ENCODE peak calls at places on chromosomes 3 and 15, in four cellular contexts. T is vagina, K is Panc1, O is neural progenitor cell. L is an unnamed sample.

GRCh38 chr3:177452487-177452886 is 255.2 kb upstream of the TBL1XR1 start:
- DNase-seq in O (no peak), K (no peak), T (no peak), L (peak)

GRCh38 chr15:60649845-60650548 is 171.1 kb upstream of the ICE2 start:
- DNase-seq in K (no peak), O (no peak), T (no peak), L (peak)

GRCh38 chr15:40771242-40771641 is 1.5 kb downstream of the C15orf62 start:
- DNase-seq in K (no peak), T (no peak), O (no peak), L (no peak)

GRCh38 chr3:30664884-30665283 is 58.5 kb downstream of the TGFBR2 start:
- DNase-seq in T (no peak), K (no peak), O (no peak), L (no peak)

GRCh38 chr3:43105224-43105596 is 669 bp downstream of the POMGNT2 start:
- DNase-seq in K (no peak), T (no peak), O (no peak), L (no peak)

GRCh38 chr3:114519415-114519814 is 225.6 kb downstream of the TIGIT start:
- DNase-seq in O (peak), K (no peak), T (no peak), L (peak)

GRCh38 chr3:5806192-5806591 is 618.7 kb downstream of the EDEM1 start:
- DNase-seq in K (no peak), O (peak), T (no peak), L (no peak)

GRCh38 chr3:139299261-139300132 is 44.3 kb upstream of the MRPS22 start:
- DNase-seq in T (no peak), O (no peak), K (no peak), L (peak)

GRCh38 chr3:105728913-105729312 is 139.9 kb downstream of the CBLB start:
- DNase-seq in K (no peak), O (no peak), T (no peak), L (peak)

GRCh38 chr3:97996988-97997387 is 24.8 kb upstream of the RIOX2 start:
- DNase-seq in O (no peak), K (no peak), T (no peak), L (no peak)

GRCh38 chr3:10563396-10563795 is 58.0 kb upstream of the ATP2B2 start:
- DNase-seq in T (no peak), K (no peak), O (no peak), L (no peak)

DNA sequence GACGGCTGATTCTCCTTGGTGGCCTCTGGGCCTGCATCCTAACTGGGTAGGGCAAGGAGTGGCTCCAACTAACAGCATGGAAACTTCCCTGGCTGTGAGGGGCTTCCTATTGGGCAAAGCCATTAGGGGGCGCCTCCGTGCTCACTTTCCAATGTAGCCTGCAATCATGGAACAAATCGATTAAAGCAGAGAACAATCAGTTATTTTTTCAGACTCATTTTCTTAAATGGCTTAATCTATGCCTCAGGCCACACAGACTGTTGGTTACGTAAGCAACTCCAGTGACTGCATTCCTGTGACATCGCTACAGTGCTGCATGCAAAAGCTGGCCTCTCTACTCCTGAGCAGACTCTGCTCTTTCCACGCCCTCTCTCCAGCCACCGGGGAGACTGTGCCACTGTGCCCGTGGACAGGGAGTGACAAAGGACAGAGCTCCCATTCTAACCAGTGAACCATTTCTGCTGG is 278.9 kb downstream of the KLF13 start:
- DNase-seq in T (no peak), O (peak), K (no peak), L (peak)
- TF ChIP-seq CTCF in T (no peak), O (peak), K (peak), L (no peak)

GRCh38 chr3:129654126-129654525 is 47.6 kb upstream of the PLXND1 start:
- DNase-seq in T (no peak), K (no peak), O (no peak), L (peak)

GRCh38 chr3:129653019-129653418 is 46.5 kb upstream of the PLXND1 start:
- DNase-seq in K (no peak), T (no peak), O (no peak), L (no peak)

GRCh38 chr3:129656659-129657247 is 50.3 kb upstream of the PLXND1 start:
- DNase-seq in K (no peak), O (no peak), T (no peak), L (no peak)

GRCh38 chr3:129657261-129658046 is 51.0 kb upstream of the PLXND1 start:
- DNase-seq in O (no peak), K (no peak), T (no peak), L (peak)

DNA sequence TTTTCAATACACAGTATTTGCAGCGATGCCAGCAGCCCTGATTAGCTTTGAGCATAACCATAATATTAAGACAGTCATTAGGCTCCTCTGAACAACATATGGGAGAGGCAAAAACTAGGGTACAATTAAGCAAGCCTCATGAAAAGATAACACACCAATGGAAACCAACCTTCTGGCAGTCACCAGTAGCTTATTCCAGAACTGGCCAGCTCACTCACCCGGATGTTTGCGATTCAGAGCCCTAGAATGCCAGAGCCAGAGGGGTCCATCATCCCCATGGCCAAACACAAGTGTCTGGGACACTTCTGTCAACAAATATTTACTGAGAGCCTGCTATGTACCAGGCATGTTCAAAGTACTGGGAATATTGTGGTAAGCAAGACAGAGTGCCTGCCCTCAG is 48.9 kb upstream of the PLXND1 start:
- DNase-seq in T (no peak), K (no peak), O (no peak), L (no peak)
- H3K4me3 ChIP-seq in T (no peak), K (no peak), O (no peak), L (no peak)

DNA sequence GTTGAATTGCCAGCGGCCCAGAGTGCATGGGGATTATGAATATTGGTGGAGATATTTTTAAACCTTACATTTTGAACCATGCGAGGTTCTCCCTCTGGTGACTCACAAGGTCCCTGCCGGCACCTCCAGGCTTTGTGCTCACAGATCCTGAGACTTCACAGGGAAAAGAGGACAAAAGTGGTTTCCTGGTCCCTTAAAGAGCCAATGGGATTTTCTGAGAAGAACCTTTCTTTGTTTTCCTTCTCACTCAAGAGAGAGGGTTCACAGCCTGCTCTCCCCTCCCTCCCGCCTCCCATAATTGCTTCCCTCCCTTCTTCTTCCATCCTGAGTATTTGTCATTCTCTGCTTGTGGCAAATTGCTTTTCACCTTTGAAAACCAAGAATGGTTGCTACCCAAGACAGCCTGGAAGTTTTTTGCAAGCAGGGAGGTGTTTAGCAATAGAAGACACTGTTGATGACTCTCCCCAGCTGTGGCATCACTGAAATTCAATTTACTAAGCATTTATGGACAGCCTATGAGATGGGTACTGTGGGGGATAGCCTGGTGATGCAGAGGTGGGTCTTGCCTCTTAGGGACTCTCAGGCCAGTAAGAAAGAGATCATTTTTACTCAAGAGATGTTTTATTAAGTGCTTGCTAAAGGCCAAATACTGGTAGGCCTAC is 76.6 kb downstream of the CPN2 start:
- DNase-seq in O (peak), T (no peak), K (no peak), L (peak)
- TF ChIP-seq CTCF in O (no peak), T (no peak), K (no peak), L (no peak)

DNA sequence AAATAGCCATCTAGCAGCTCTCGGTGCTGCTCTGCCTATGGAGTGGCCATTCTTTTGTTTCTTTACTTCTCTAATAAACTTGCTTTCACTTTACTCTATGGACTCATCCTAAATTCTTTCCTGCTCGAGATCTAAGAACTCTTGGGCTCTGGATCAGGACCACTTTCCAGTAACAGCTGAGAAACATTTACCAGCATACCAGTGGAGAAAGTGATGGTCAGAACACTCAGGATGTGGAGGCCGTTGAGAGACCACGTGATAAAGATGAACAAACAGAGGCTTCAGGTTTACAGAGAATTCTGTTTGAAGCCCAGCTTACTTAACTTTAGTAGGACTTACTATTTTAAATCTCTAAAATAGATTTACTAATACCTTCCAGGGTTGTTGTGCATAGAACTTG is 57.0 kb downstream of the FRMD4B start:
- DNase-seq in K (no peak), T (no peak), O (no peak), L (no peak)
- H3K4me3 ChIP-seq in K (no peak), T (no peak), O (no peak), L (no peak)

GRCh38 chr3:38210141-38210757 is 44.9 kb downstream of the OXSR1 start:
- DNase-seq in O (no peak), K (no peak), T (no peak), L (no peak)
- TF ChIP-seq CTCF in O (no peak), K (no peak), T (no peak), L (no peak)